ENCODE peak calls at places on chromosomes 13 and 19, in eight cellular contexts. L is stromal cell of bone marrow; J is COR-L47; C is psoas muscle; I is small intestine; U is NCI-H1930; N is H7; W is stimulated activated CD4-positive, alpha-beta T cell treated with anti-CD3 and anti-CD28 coated beads, Interleukin-4, amount 100 ng/mL, for 48 hours. G is an unnamed sample.
A peak's percentile ranks its signal among the peaks of the same experiment; 100 is the strongest.

GRCh38 chr13:48739346-48740037 is 85.8 kb downstream of the CYSLTR2 start:
- DNase-seq in U (no peak), N (no peak), J (no peak), W (no peak), C (no peak), I (no peak), L (no peak), G (no peak)

GRCh38 chr13:95267662-95268369 is 33.4 kb downstream of the ABCC4 start:
- DNase-seq in I (no peak), W (no peak), N (no peak), J (no peak), C (no peak), U (no peak), L (peak; percentile 51), G (no peak)

GRCh38 chr19:57850553-57851017 is 926 bp downstream of the ZNF587 start:
- DNase-seq in U (no peak), N (peak; percentile 52), W (no peak), C (no peak), J (peak; percentile 21), L (no peak), I (peak; percentile 98), G (no peak)

GRCh38 chr19:5711025-5711424 is 8.9 kb downstream of the LONP1 start:
- DNase-seq in U (no peak), C (no peak), I (no peak), W (no peak), N (peak; percentile 33), J (no peak), L (no peak), G (no peak)

GRCh38 chr19:3203754-3204645 is 18.3 kb downstream of the NCLN start:
- DNase-seq in U (no peak), N (peak; percentile 67), I (no peak), J (no peak), C (no peak), L (no peak), W (no peak), G (no peak)

GRCh38 chr19:2503521-2504109 is 27.7 kb downstream of the GADD45B start:
- DNase-seq in I (no peak), N (peak; percentile 70), L (peak; percentile 57), C (no peak), J (no peak), U (no peak), W (peak; percentile 49), G (no peak)

GRCh38 chr19:50002386-50002960 is 22.7 kb downstream of the VRK3 start:
- DNase-seq in N (no peak), L (no peak), I (no peak), W (no peak), U (no peak), C (no peak), J (no peak), G (no peak)

GRCh38 chr19:1019980-1020867 is 699 bp downstream of the TMEM259 start:
- DNase-seq in L (no peak), I (peak; percentile 32), W (no peak), N (peak; percentile 82), J (no peak), C (peak; percentile 79), U (no peak), G (no peak)

GRCh38 chr19:53254451-53255341 is at the start of gene ZNF677:
- DNase-seq in J (no peak), C (peak; percentile 96), N (peak; percentile 79), L (peak; percentile 74), U (no peak), I (peak; percentile 77), W (peak; percentile 68), G (peak; percentile 68)

GRCh38 chr19:32666084-32666483 is 8.9 kb downstream of the ANKRD27 start:
- DNase-seq in I (no peak), C (no peak), U (no peak), L (no peak), W (no peak), J (no peak), N (no peak), G (no peak)

GRCh38 chr13:108859202-108860012 is 230.0 kb downstream of the MYO16 start:
- DNase-seq in L (peak; percentile 2), U (no peak), N (no peak), C (no peak), J (no peak), I (no peak), W (no peak), G (no peak)

GRCh38 chr13:78238911-78239310 is 320.3 kb upstream of the EDNRB start:
- DNase-seq in I (no peak), U (no peak), J (no peak), C (no peak), N (no peak), W (no peak), L (no peak), G (no peak)

GRCh38 chr19:13920940-13921744 is 15.1 kb downstream of the CC2D1A start:
- DNase-seq in L (peak; percentile 25), C (no peak), N (peak; percentile 81), U (no peak), J (no peak), I (peak; percentile 62), W (peak; percentile 32), G (no peak)

GRCh38 chr19:49067554-49067953 is 2.9 kb upstream of the NTF4 start:
- DNase-seq in W (no peak), L (no peak), C (no peak), N (no peak), J (no peak), I (no peak), U (no peak), G (no peak)

GRCh38 chr13:85486663-85487062 is 312.6 kb downstream of the SLITRK6 start:
- DNase-seq in C (no peak), N (no peak), U (no peak), J (no peak), W (no peak), L (no peak), I (no peak), G (no peak)

GRCh38 chr13:47903836-47904235 is 97.2 kb downstream of the SUCLA2 start:
- DNase-seq in I (peak; percentile 75), J (no peak), U (no peak), N (no peak), W (no peak), L (no peak), C (no peak), G (no peak)

GRCh38 chr13:75600371-75600770 is 35.8 kb upstream of the LMO7 start:
- DNase-seq in W (no peak), N (no peak), I (no peak), U (no peak), J (no peak), L (no peak), C (no peak), G (no peak)

GRCh38 chr19:12946092-12946845 is 607 bp downstream of the RAD23A start:
- DNase-seq in U (no peak), C (peak; percentile 93), L (peak; percentile 62), W (peak; percentile 54), I (peak; percentile 67), N (peak; percentile 99), J (peak; percentile 40), G (no peak)

GRCh38 chr13:59363950-59364349 is 799.8 kb downstream of the DIAPH3 start:
- DNase-seq in L (no peak), I (no peak), C (no peak), N (no peak), W (no peak), J (no peak), U (no peak), G (no peak)

GRCh38 chr19:56725829-56726424 is 54.4 kb upstream of the ZNF835 start:
- DNase-seq in J (no peak), N (no peak), L (no peak), U (peak; percentile 49), W (no peak), I (no peak), C (no peak), G (no peak)

GRCh38 chr13:27665333-27665732 is 43.6 kb downstream of the POLR1D start:
- DNase-seq in J (no peak), U (no peak), C (no peak), L (no peak), W (no peak), N (peak; percentile 52), I (no peak), G (no peak)

GRCh38 chr13:97266328-97266727 is 44.2 kb downstream of the MBNL2 start:
- DNase-seq in U (no peak), L (no peak), W (no peak), I (no peak), J (no peak), C (no peak), N (peak; percentile 44), G (no peak)

GRCh38 chr13:113342820-113343691 is 20.9 kb downstream of the GRTP1 start:
- DNase-seq in W (no peak), I (no peak), J (no peak), C (peak; percentile 37), N (no peak), L (no peak), U (no peak), G (no peak)

GRCh38 chr13:98274921-98275487 is 97.9 kb upstream of the RNF113B start:
- DNase-seq in U (no peak), L (no peak), N (no peak), W (no peak), I (no peak), C (no peak), J (no peak), G (no peak)

GRCh38 chr13:101474419-101474957 is 22.0 kb downstream of the ITGBL1 start:
- DNase-seq in W (no peak), J (peak; percentile 16), U (no peak), L (no peak), I (no peak), C (no peak), N (no peak), G (no peak)

GRCh38 chr13:64369121-64369520 is 2861.0 kb downstream of the PCDH9 start:
- DNase-seq in W (no peak), I (no peak), U (no peak), C (no peak), J (no peak), N (no peak), L (no peak), G (no peak)

GRCh38 chr13:67353891-67354459 is 123.8 kb upstream of the PCDH9 start:
- DNase-seq in C (no peak), L (no peak), N (no peak), W (no peak), I (no peak), J (no peak), U (no peak), G (no peak)

GRCh38 chr19:16379521-16380313 is 55.1 kb downstream of the KLF2 start:
- DNase-seq in U (no peak), W (no peak), N (no peak), L (no peak), I (no peak), J (no peak), C (peak; percentile 46), G (no peak)

GRCh38 chr19:29775575-29775900 is 36.3 kb upstream of the CCNE1 start:
- DNase-seq in J (no peak), W (no peak), L (no peak), N (peak; percentile 74), C (no peak), I (no peak), U (no peak), G (no peak)

GRCh38 chr13:44379885-44380284 is 6.3 kb downstream of the SERP2 start:
- DNase-seq in I (peak; percentile 98), L (no peak), C (no peak), W (no peak), N (no peak), U (no peak), J (no peak), G (no peak)

GRCh38 chr19:17450264-17451075 is 2.0 kb upstream of the TMEM221 start:
- DNase-seq in N (no peak), J (no peak), C (no peak), W (peak; percentile 37), U (no peak), I (peak; percentile 49), L (no peak), G (no peak)

GRCh38 chr19:15556634-15557181 is 48.4 kb downstream of the CYP4F22 start:
- DNase-seq in N (no peak), C (no peak), U (no peak), L (no peak), W (no peak), J (no peak), I (no peak), G (no peak)

GRCh38 chr13:113588394-113589111 is 4.0 kb downstream of the TFDP1 start:
- DNase-seq in J (no peak), L (no peak), U (no peak), W (no peak), N (peak; percentile 17), I (no peak), C (no peak), G (no peak)

GRCh38 chr13:112777637-112778406 is 88.0 kb downstream of the ATP11A start:
- DNase-seq in U (no peak), C (no peak), I (no peak), J (no peak), W (no peak), N (peak; percentile 65), L (no peak), G (no peak)